ENCODE peak calls at places on chromosomes 6 and 20, in nine cellular contexts. One of them, this sample, is unnamed.

GRCh38 chr6:133001040-133001570 is 186.7 kb downstream of the RPS12 start:
- DNase-seq in cardiac muscle cell: no peak
- DNase-seq in stomach: no peak
- DNase-seq in body of pancreas: no peak
- DNase-seq in BE2C: no peak
- DNase-seq in small intestine: no peak
- DNase-seq in astrocyte: peak
- DNase-seq in upper lobe of right lung: no peak
- DNase-seq in uterus: no peak
- DNase-seq in this sample: no peak

GRCh38 chr20:62123450-62124118 is 1.3 kb downstream of the LSM14B start:
- DNase-seq in cardiac muscle cell: no peak
- DNase-seq in stomach: no peak
- DNase-seq in body of pancreas: no peak
- DNase-seq in BE2C: no peak
- DNase-seq in small intestine: peak
- DNase-seq in astrocyte: peak
- DNase-seq in upper lobe of right lung: no peak
- DNase-seq in uterus: no peak
- DNase-seq in this sample: peak

GRCh38 chr20:47696856-47697255 is 88.4 kb downstream of the SULF2 start:
- DNase-seq in cardiac muscle cell: no peak
- DNase-seq in stomach: no peak
- DNase-seq in body of pancreas: no peak
- DNase-seq in BE2C: no peak
- DNase-seq in small intestine: no peak
- DNase-seq in astrocyte: no peak
- DNase-seq in upper lobe of right lung: no peak
- DNase-seq in uterus: no peak
- DNase-seq in this sample: no peak

GRCh38 chr6:144151010-144151727 is 852 bp downstream of the STX11 start:
- DNase-seq in cardiac muscle cell: peak
- DNase-seq in stomach: no peak
- DNase-seq in body of pancreas: no peak
- DNase-seq in BE2C: no peak
- DNase-seq in small intestine: peak
- DNase-seq in astrocyte: no peak
- DNase-seq in upper lobe of right lung: no peak
- DNase-seq in uterus: no peak
- DNase-seq in this sample: peak

GRCh38 chr6:109467696-109468095 is 12.1 kb upstream of the MICAL1 start:
- DNase-seq in cardiac muscle cell: no peak
- DNase-seq in stomach: no peak
- DNase-seq in body of pancreas: no peak
- DNase-seq in BE2C: no peak
- DNase-seq in small intestine: no peak
- DNase-seq in astrocyte: no peak
- DNase-seq in upper lobe of right lung: no peak
- DNase-seq in uterus: no peak
- DNase-seq in this sample: no peak

GRCh38 chr6:109695468-109695867 is 4.4 kb downstream of the FIG4 start:
- DNase-seq in cardiac muscle cell: no peak
- DNase-seq in stomach: no peak
- DNase-seq in body of pancreas: no peak
- DNase-seq in BE2C: peak
- DNase-seq in small intestine: peak
- DNase-seq in astrocyte: no peak
- DNase-seq in upper lobe of right lung: no peak
- DNase-seq in uterus: no peak
- DNase-seq in this sample: no peak

GRCh38 chr6:108163267-108163643 is 2.6 kb upstream of the NR2E1 start:
- DNase-seq in cardiac muscle cell: no peak
- DNase-seq in stomach: no peak
- DNase-seq in body of pancreas: no peak
- DNase-seq in BE2C: no peak
- DNase-seq in small intestine: no peak
- DNase-seq in astrocyte: no peak
- DNase-seq in upper lobe of right lung: no peak
- DNase-seq in uterus: no peak
- DNase-seq in this sample: no peak

GRCh38 chr6:89313006-89313405 is 2.1 kb downstream of the GABRR2 start:
- DNase-seq in cardiac muscle cell: no peak
- DNase-seq in stomach: no peak
- DNase-seq in body of pancreas: no peak
- DNase-seq in BE2C: no peak
- DNase-seq in small intestine: no peak
- DNase-seq in astrocyte: peak
- DNase-seq in upper lobe of right lung: no peak
- DNase-seq in uterus: no peak
- DNase-seq in this sample: peak

GRCh38 chr6:163707385-163708355 is 293.2 kb downstream of the QKI start:
- DNase-seq in cardiac muscle cell: no peak
- DNase-seq in stomach: no peak
- DNase-seq in body of pancreas: no peak
- DNase-seq in BE2C: no peak
- DNase-seq in small intestine: no peak
- DNase-seq in astrocyte: no peak
- DNase-seq in upper lobe of right lung: peak
- DNase-seq in uterus: no peak
- DNase-seq in this sample: no peak

GRCh38 chr20:24445510-24446170 is 23.8 kb upstream of the SYNDIG1 start:
- DNase-seq in cardiac muscle cell: peak
- DNase-seq in stomach: no peak
- DNase-seq in body of pancreas: no peak
- DNase-seq in BE2C: no peak
- DNase-seq in small intestine: no peak
- DNase-seq in astrocyte: no peak
- DNase-seq in upper lobe of right lung: no peak
- DNase-seq in uterus: no peak
- DNase-seq in this sample: no peak

GRCh38 chr20:19885981-19886665 is 128.1 kb downstream of the RIN2 start:
- DNase-seq in cardiac muscle cell: peak
- DNase-seq in stomach: peak
- DNase-seq in body of pancreas: peak
- DNase-seq in BE2C: no peak
- DNase-seq in small intestine: peak
- DNase-seq in astrocyte: peak
- DNase-seq in upper lobe of right lung: peak
- DNase-seq in uterus: no peak
- DNase-seq in this sample: peak

GRCh38 chr6:3260772-3261517 is 2.2 kb downstream of the PSMG4 start:
- DNase-seq in cardiac muscle cell: no peak
- DNase-seq in stomach: no peak
- DNase-seq in body of pancreas: no peak
- DNase-seq in BE2C: no peak
- DNase-seq in small intestine: peak
- DNase-seq in astrocyte: no peak
- DNase-seq in upper lobe of right lung: no peak
- DNase-seq in uterus: no peak
- DNase-seq in this sample: no peak

GRCh38 chr6:3260296-3260695 is 1.5 kb downstream of the PSMG4 start:
- DNase-seq in cardiac muscle cell: no peak
- DNase-seq in stomach: no peak
- DNase-seq in body of pancreas: no peak
- DNase-seq in BE2C: no peak
- DNase-seq in small intestine: no peak
- DNase-seq in astrocyte: no peak
- DNase-seq in upper lobe of right lung: no peak
- DNase-seq in uterus: no peak
- DNase-seq in this sample: no peak

GRCh38 chr6:3258720-3259490 is at the start of gene PSMG4:
- DNase-seq in cardiac muscle cell: peak
- DNase-seq in stomach: peak
- DNase-seq in body of pancreas: peak
- DNase-seq in BE2C: peak
- DNase-seq in small intestine: peak
- DNase-seq in astrocyte: peak
- DNase-seq in upper lobe of right lung: peak
- DNase-seq in uterus: peak
- DNase-seq in this sample: peak

GRCh38 chr6:3259491-3259958 is 778 bp downstream of the PSMG4 start:
- DNase-seq in cardiac muscle cell: peak
- DNase-seq in stomach: peak
- DNase-seq in body of pancreas: peak
- DNase-seq in BE2C: peak
- DNase-seq in small intestine: peak
- DNase-seq in astrocyte: peak
- DNase-seq in upper lobe of right lung: peak
- DNase-seq in uterus: no peak
- DNase-seq in this sample: peak

GRCh38 chr6:3258201-3258600 is 546 bp upstream of the PSMG4 start:
- DNase-seq in cardiac muscle cell: no peak
- DNase-seq in stomach: no peak
- DNase-seq in body of pancreas: no peak
- DNase-seq in BE2C: no peak
- DNase-seq in small intestine: no peak
- DNase-seq in astrocyte: no peak
- DNase-seq in upper lobe of right lung: no peak
- DNase-seq in uterus: no peak
- DNase-seq in this sample: no peak
- H3K4me3 ChIP-seq in cardiac muscle cell: no peak
- H3K4me3 ChIP-seq in stomach: peak
- H3K4me3 ChIP-seq in body of pancreas: peak
- H3K4me3 ChIP-seq in BE2C: peak
- H3K4me3 ChIP-seq in small intestine: no peak
- H3K4me3 ChIP-seq in astrocyte: peak
- H3K4me3 ChIP-seq in upper lobe of right lung: peak
- H3K4me3 ChIP-seq in uterus: peak
- H3K4me3 ChIP-seq in this sample: peak

DNA sequence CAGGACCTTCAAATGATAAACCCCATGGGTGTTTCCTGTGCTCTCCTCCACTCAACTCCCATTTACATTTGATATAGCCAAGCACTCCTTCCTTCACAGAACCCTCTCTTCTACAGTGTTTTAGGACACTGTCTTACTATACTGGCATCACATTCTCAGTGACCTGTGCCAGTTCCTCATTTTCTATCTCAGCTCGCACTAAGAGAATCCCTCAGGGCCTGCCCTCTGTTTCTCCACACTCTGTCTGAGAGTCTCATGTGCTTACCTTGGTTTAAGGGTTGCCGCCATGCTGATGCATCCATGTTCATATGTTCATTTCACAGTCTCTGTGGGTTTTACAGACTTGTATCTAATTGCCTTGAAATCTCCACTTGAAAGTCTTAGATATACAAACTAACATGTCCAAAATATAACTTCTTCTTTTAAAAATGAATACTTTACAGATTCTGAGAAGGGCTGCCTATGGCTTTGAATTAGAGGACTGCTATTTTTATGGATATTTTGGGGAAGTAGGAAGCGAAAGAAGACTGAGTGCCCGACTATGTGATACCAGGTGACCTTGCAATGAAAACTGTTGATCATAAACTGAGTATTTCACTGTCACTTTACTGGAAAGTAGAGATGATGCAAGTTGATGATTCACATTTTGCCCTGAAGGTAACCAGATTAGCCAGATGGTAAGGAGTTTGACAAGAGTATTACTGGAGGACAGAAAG is 153.1 kb upstream of the SIM1 start:
- DNase-seq in cardiac muscle cell: no peak
- DNase-seq in stomach: no peak
- DNase-seq in body of pancreas: no peak
- DNase-seq in BE2C: no peak
- DNase-seq in small intestine: no peak
- DNase-seq in astrocyte: no peak
- DNase-seq in upper lobe of right lung: no peak
- DNase-seq in uterus: no peak
- DNase-seq in this sample: peak
- H3K4me3 ChIP-seq in cardiac muscle cell: no peak
- H3K4me3 ChIP-seq in stomach: no peak
- H3K4me3 ChIP-seq in body of pancreas: no peak
- H3K4me3 ChIP-seq in BE2C: no peak
- H3K4me3 ChIP-seq in small intestine: no peak
- H3K4me3 ChIP-seq in astrocyte: no peak
- H3K4me3 ChIP-seq in upper lobe of right lung: no peak
- H3K4me3 ChIP-seq in uterus: no peak
- H3K4me3 ChIP-seq in this sample: no peak

GRCh38 chr6:45328523-45328922 is 393 bp downstream of the RUNX2 start:
- DNase-seq in cardiac muscle cell: no peak
- DNase-seq in stomach: no peak
- DNase-seq in body of pancreas: no peak
- DNase-seq in BE2C: no peak
- DNase-seq in small intestine: no peak
- DNase-seq in astrocyte: peak
- DNase-seq in upper lobe of right lung: no peak
- DNase-seq in uterus: no peak
- DNase-seq in this sample: no peak
- H3K4me3 ChIP-seq in cardiac muscle cell: peak
- H3K4me3 ChIP-seq in stomach: no peak
- H3K4me3 ChIP-seq in body of pancreas: no peak
- H3K4me3 ChIP-seq in BE2C: no peak
- H3K4me3 ChIP-seq in small intestine: no peak
- H3K4me3 ChIP-seq in astrocyte: peak
- H3K4me3 ChIP-seq in upper lobe of right lung: peak
- H3K4me3 ChIP-seq in uterus: no peak
- H3K4me3 ChIP-seq in this sample: no peak

GRCh38 chr6:106520711-106521367 is 108.5 kb downstream of the RTN4IP1 start:
- DNase-seq in cardiac muscle cell: no peak
- DNase-seq in stomach: peak
- DNase-seq in body of pancreas: no peak
- DNase-seq in BE2C: no peak
- DNase-seq in small intestine: peak
- DNase-seq in astrocyte: no peak
- DNase-seq in upper lobe of right lung: peak
- DNase-seq in uterus: no peak
- DNase-seq in this sample: no peak
- H3K4me3 ChIP-seq in cardiac muscle cell: no peak
- H3K4me3 ChIP-seq in stomach: no peak
- H3K4me3 ChIP-seq in body of pancreas: no peak
- H3K4me3 ChIP-seq in BE2C: no peak
- H3K4me3 ChIP-seq in small intestine: peak
- H3K4me3 ChIP-seq in astrocyte: no peak
- H3K4me3 ChIP-seq in upper lobe of right lung: peak
- H3K4me3 ChIP-seq in uterus: no peak
- H3K4me3 ChIP-seq in this sample: no peak

GRCh38 chr6:127483399-127484055 is 24.3 kb upstream of the KIAA0408 start:
- DNase-seq in cardiac muscle cell: no peak
- DNase-seq in stomach: no peak
- DNase-seq in body of pancreas: no peak
- DNase-seq in BE2C: no peak
- DNase-seq in small intestine: no peak
- DNase-seq in astrocyte: no peak
- DNase-seq in upper lobe of right lung: no peak
- DNase-seq in uterus: no peak
- DNase-seq in this sample: no peak
- H3K4me3 ChIP-seq in cardiac muscle cell: no peak
- H3K4me3 ChIP-seq in stomach: no peak
- H3K4me3 ChIP-seq in body of pancreas: no peak
- H3K4me3 ChIP-seq in BE2C: no peak
- H3K4me3 ChIP-seq in small intestine: no peak
- H3K4me3 ChIP-seq in astrocyte: peak
- H3K4me3 ChIP-seq in upper lobe of right lung: peak
- H3K4me3 ChIP-seq in uterus: no peak
- H3K4me3 ChIP-seq in this sample: peak

This sample was measured in fibroblast of villous mesenchyme.